ENCODE peak calls at places on chromosomes 6 and 20, in six cellular contexts. G, K, A, E, Z and D are unnamed samples.

GRCh38 chr6:27605401-27606342 is 132.8 kb upstream of the ZNF184 start:
- DNase-seq in G (peak), K (peak), A (peak), E (peak), Z (peak), D (no peak)

GRCh38 chr6:85458184-85458583 is 8.3 kb downstream of the NT5E start:
- DNase-seq in G (no peak), K (no peak), A (no peak), E (no peak), Z (no peak), D (no peak)

GRCh38 chr6:2733324-2733723 is 17.4 kb downstream of the MYLK4 start:
- DNase-seq in G (no peak), K (no peak), A (no peak), E (no peak), Z (no peak), D (peak)

GRCh38 chr20:50569864-50570836 is 60.0 kb downstream of the PTPN1 start:
- DNase-seq in G (peak), K (peak), A (peak), E (no peak), Z (peak), D (no peak)

GRCh38 chr6:127146935-127147334 is 28.5 kb downstream of the RSPO3 start:
- DNase-seq in G (no peak), K (no peak), A (peak), E (peak), Z (peak), D (no peak)

GRCh38 chr6:92779758-92780157 is 639.6 kb downstream of the EPHA7 start:
- DNase-seq in G (peak), K (no peak), A (peak), E (peak), Z (peak), D (no peak)

GRCh38 chr20:47789081-47789998 is 4.1 kb upstream of the SULF2 start:
- DNase-seq in G (no peak), K (no peak), A (no peak), E (peak), Z (no peak), D (no peak)

GRCh38 chr6:47633141-47633540 is 65.2 kb upstream of the ADGRF4 start:
- DNase-seq in G (no peak), K (peak), A (no peak), E (peak), Z (peak), D (no peak)

GRCh38 chr20:12966468-12967085 is 42.2 kb upstream of the SPTLC3 start:
- DNase-seq in G (no peak), K (peak), A (peak), E (peak), Z (peak), D (no peak)

GRCh38 chr6:148273962-148274752 is 68.5 kb upstream of the SASH1 start:
- DNase-seq in G (no peak), K (no peak), A (no peak), E (peak), Z (no peak), D (no peak)

GRCh38 chr6:56026461-56027180 is 151.2 kb upstream of the BMP5 start:
- DNase-seq in G (no peak), K (no peak), A (no peak), E (no peak), Z (no peak), D (no peak)

GRCh38 chr6:120405947-120406346 is 928.3 kb downstream of the TBC1D32 start:
- DNase-seq in G (no peak), K (peak), A (no peak), E (no peak), Z (peak), D (no peak)

GRCh38 chr20:25865715-25866656 is 169.3 kb upstream of the ZNF337 start:
- DNase-seq in G (peak), K (peak), A (peak), E (peak), Z (peak), D (peak)

GRCh38 chr6:130138116-130138908 is 84.4 kb downstream of the SAMD3 start:
- DNase-seq in G (no peak), K (no peak), A (no peak), E (no peak), Z (no peak), D (no peak)

GRCh38 chr6:46453756-46454316 is 37.4 kb downstream of the RCAN2 start:
- DNase-seq in G (no peak), K (no peak), A (peak), E (peak), Z (no peak), D (no peak)

GRCh38 chr20:61531553-61532345 is 279.7 kb downstream of the CDH4 start:
- DNase-seq in G (peak), K (no peak), A (peak), E (peak), Z (peak), D (no peak)

GRCh38 chr20:6767536-6768227 is at the start of gene BMP2:
- DNase-seq in G (peak), K (peak), A (peak), E (peak), Z (peak), D (peak)

GRCh38 chr6:140979642-140980091 is 1153.1 kb upstream of the GJE1 start:
- DNase-seq in G (no peak), K (no peak), A (peak), E (peak), Z (no peak), D (no peak)

GRCh38 chr6:133083248-133083967 is 157.7 kb upstream of the EYA4 start:
- DNase-seq in G (no peak), K (no peak), A (no peak), E (no peak), Z (no peak), D (no peak)

GRCh38 chr20:20073851-20074252 is 21.5 kb downstream of the CFAP61 start:
- DNase-seq in G (no peak), K (no peak), A (no peak), E (no peak), Z (no peak), D (no peak)

GRCh38 chr6:33312361-33313104 is 1.3 kb downstream of the TAPBP start:
- DNase-seq in G (no peak), K (peak), A (peak), E (peak), Z (peak), D (peak)

GRCh38 chr20:496126-496696 is 33.9 kb upstream of the TBC1D20 start:
- DNase-seq in G (no peak), K (no peak), A (no peak), E (peak), Z (no peak), D (no peak)

GRCh38 chr20:31770243-31770642 is 31.2 kb downstream of the TPX2 start:
- DNase-seq in G (no peak), K (no peak), A (no peak), E (peak), Z (no peak), D (no peak)

DNA sequence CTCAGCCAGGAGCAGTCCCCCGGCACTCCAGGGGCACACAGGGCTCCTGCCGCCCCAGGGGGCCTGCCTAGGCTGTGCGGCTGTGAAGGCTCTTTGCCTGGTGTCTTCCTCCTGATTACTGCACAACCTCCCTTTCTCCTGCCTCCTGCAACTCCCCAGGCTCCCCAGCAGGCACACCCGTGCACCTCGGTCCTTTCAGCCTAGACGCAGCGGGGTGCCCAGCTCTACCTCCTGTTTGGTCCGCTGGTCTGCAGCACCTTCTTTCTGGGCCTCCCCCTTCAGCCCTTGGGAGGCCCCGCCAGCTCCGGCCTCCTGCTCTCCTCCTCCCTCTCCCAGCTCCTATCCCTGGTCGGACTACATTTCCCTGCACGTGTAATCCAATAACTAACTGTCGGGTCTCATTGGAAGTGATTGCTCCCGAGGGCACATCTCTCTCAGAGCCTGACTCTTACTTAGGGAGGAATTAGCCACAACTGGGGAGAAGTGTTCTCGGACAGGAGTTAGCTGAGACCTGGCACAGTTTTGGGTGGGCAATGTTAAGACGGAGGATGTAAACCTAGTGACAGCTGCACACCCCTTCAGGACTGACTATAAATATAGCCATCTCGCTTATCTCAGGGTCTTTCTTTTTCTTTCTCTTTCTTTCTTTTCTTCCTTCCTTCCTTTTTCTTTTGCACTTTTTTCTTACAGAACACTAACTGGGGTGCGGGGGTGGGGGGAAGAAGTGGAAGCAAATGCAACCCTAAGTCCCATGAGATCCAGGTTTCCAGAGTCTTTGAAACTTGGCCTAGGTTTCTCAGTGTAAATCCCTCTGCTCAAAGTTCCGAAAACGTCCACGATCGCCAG is 1.1 kb upstream of the FOXF2 start:
- DNase-seq in G (no peak), K (peak), A (no peak), E (no peak), Z (no peak), D (no peak)
- H3K4me3 ChIP-seq in G (no peak), K (no peak), A (no peak), E (peak), Z (no peak), D (peak)

GRCh38 chr6:25042599-25042936 is 106.8 kb upstream of the RIPOR2 start:
- DNase-seq in G (no peak), K (no peak), A (no peak), E (no peak), Z (no peak), D (no peak)
- TF ChIP-seq CTCF in G (no peak), K (no peak), A (no peak), E (no peak), Z (no peak), D (no peak)

GRCh38 chr6:26016326-26017275 is 54.0 kb downstream of the TRIM38 start:
- DNase-seq in G (no peak), K (no peak), A (peak), E (no peak), Z (peak), D (no peak)
- H3K4me3 ChIP-seq in G (no peak), K (no peak), A (peak), E (peak), Z (peak), D (peak)

DNA sequence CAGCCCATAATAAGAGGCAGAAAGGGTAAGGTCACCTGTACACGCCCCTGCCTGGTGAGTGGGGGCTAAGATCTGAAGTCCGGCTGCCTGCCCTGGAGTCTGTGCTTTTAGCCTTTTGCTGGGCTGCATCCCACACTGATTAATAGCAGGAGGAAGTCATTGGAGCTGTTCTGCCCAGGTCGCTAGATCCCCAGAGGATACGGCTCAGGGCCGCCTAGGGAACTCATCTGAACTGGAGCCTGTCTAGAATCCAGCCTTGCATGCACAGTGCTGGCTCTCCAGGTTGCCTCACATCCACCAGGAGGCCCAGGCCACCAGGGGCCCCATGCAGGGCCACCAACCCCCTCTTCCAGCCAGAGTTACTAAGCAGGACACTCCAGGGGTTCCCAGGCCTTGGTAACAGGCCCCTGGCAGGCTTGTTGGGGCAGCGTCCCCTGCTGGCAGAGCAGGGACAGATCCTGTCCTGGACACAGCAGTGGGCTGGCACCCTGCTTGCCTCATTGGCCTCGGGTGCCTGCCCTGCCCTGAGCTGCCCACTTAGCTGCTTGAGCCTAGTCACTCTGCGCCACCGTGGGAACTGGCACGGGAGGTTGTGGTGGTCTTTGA is 35.3 kb downstream of the EFCAB8 start:
- DNase-seq in G (peak), K (peak), A (peak), E (no peak), Z (peak), D (no peak)
- TF ChIP-seq CTCF in G (peak), K (peak), A (peak), E (peak), Z (peak), D (no peak)

GRCh38 chr6:18276610-18277009 is 12.3 kb upstream of the DEK start:
- DNase-seq in G (no peak), K (peak), A (no peak), E (no peak), Z (no peak), D (no peak)
- H3K4me3 ChIP-seq in G (peak), K (peak), A (peak), E (peak), Z (peak), D (no peak)